ENCODE peak calls at places on chromosomes 2 and 18, in ten cellular contexts. U is bronchial epithelial cell, O is tibial artery, S is A549, F is tibial nerve, B is stomach, D is heart right ventricle, H is OCI-LY7, N is lower lobe of right lung, Y is foreskin fibroblast. X is an unnamed sample.
A peak's percentile ranks its signal among the peaks of the same experiment; 100 is the strongest.

GRCh38 chr2:18406219-18406618 is 154.2 kb downstream of the RDH14 start:
- DNase-seq in U (no peak), O (no peak), S (no peak), F (no peak), B (no peak), D (no peak), H (no peak), N (no peak), Y (no peak), X (no peak)

GRCh38 chr2:74226648-74227213 is 28.3 kb downstream of the MTHFD2 start:
- DNase-seq in U (no peak), O (no peak), S (no peak), F (no peak), B (peak; percentile 78), D (peak; percentile 54), H (no peak), N (no peak), Y (no peak), X (no peak)

GRCh38 chr18:48820483-48821250 is 130.1 kb downstream of the SMAD7 start:
- DNase-seq in U (no peak), O (peak; percentile 13), S (no peak), F (no peak), B (peak; percentile 15), D (peak; percentile 2), H (peak; percentile 70), N (peak; percentile 36), Y (no peak), X (no peak)

GRCh38 chr2:151575338-151575737 is 158.9 kb downstream of the NEB start:
- DNase-seq in U (peak; percentile 60), O (no peak), S (no peak), F (no peak), B (no peak), D (no peak), H (no peak), N (no peak), Y (peak; percentile 3), X (peak; percentile 23)

GRCh38 chr18:61683856-61684255 is 209.0 kb downstream of the RNF152 start:
- DNase-seq in U (no peak), O (no peak), S (no peak), F (no peak), B (no peak), D (no peak), H (no peak), N (no peak), Y (no peak), X (no peak)

GRCh38 chr2:197179744-197180498 is 130.7 kb downstream of the ANKRD44 start:
- DNase-seq in U (no peak), O (no peak), S (peak; percentile 11), F (peak; percentile 35), B (no peak), D (peak; percentile 51), H (no peak), N (no peak), Y (peak; percentile 64), X (peak; percentile 92)

GRCh38 chr2:142880275-142880674 is 2.8 kb downstream of the KYNU start:
- DNase-seq in U (peak; percentile 90), O (no peak), S (peak; percentile 75), F (no peak), B (no peak), D (no peak), H (no peak), N (no peak), Y (peak; percentile 57), X (peak; percentile 75)

GRCh38 chr18:65975536-65975935 is 224.7 kb downstream of the CDH7 start:
- DNase-seq in U (peak; percentile 38), O (no peak), S (no peak), F (no peak), B (no peak), D (no peak), H (no peak), N (no peak), Y (no peak), X (no peak)

GRCh38 chr18:46035701-46036680 is 36.1 kb downstream of the PSTPIP2 start:
- DNase-seq in U (no peak), O (no peak), S (no peak), F (no peak), B (no peak), D (no peak), H (no peak), N (no peak), Y (peak; percentile 44), X (peak; percentile 73)

GRCh38 chr2:226116346-226116745 is 683.3 kb downstream of the IRS1 start:
- DNase-seq in U (no peak), O (no peak), S (no peak), F (no peak), B (no peak), D (no peak), H (no peak), N (no peak), Y (no peak), X (no peak)

DNA sequence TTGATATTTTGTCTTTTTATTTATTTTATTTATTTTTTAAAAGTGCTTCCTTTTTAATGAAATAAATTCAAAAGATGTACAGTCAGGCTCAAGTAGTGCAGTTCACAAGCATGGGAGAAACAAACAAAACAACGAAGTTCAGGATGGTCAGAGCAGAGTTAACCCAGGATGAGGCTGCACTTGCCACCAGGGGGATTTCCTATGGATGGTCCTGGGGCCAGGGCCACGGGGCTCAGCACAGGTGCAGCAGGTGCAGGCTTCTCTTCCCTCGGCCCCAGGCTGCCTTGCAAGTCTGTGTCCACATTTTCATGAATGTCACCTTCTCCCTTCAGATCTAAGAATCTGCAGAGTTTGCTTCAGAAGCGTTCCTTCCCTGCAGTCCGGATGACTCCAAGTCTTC is 76.5 kb downstream of the CDCA7 start:
- DNase-seq in U (no peak), O (no peak), S (no peak), F (no peak), B (no peak), D (no peak), H (no peak), N (no peak), Y (no peak), X (no peak)
- TF ChIP-seq CTCF in U (no peak), O (no peak), S (no peak), F (no peak), B (no peak), D (no peak), H (no peak), N (no peak), Y (no peak), X (no peak)

GRCh38 chr2:44926957-44927356 is 14.5 kb upstream of the SIX3 start:
- DNase-seq in U (no peak), O (no peak), S (no peak), F (no peak), B (no peak), D (no peak), H (no peak), N (no peak), Y (no peak), X (no peak)

GRCh38 chr2:44927979-44928659 is 13.4 kb upstream of the SIX3 start:
- DNase-seq in U (no peak), O (no peak), S (no peak), F (no peak), B (no peak), D (no peak), H (no peak), N (no peak), Y (no peak), X (no peak)

GRCh38 chr2:44930274-44930826 is 11.2 kb upstream of the SIX3 start:
- DNase-seq in U (no peak), O (no peak), S (no peak), F (no peak), B (no peak), D (no peak), H (no peak), N (no peak), Y (no peak), X (no peak)

GRCh38 chr2:44929680-44930273 is 11.7 kb upstream of the SIX3 start:
- DNase-seq in U (no peak), O (no peak), S (no peak), F (no peak), B (no peak), D (no peak), H (no peak), N (peak; percentile 52), Y (no peak), X (no peak)

DNA sequence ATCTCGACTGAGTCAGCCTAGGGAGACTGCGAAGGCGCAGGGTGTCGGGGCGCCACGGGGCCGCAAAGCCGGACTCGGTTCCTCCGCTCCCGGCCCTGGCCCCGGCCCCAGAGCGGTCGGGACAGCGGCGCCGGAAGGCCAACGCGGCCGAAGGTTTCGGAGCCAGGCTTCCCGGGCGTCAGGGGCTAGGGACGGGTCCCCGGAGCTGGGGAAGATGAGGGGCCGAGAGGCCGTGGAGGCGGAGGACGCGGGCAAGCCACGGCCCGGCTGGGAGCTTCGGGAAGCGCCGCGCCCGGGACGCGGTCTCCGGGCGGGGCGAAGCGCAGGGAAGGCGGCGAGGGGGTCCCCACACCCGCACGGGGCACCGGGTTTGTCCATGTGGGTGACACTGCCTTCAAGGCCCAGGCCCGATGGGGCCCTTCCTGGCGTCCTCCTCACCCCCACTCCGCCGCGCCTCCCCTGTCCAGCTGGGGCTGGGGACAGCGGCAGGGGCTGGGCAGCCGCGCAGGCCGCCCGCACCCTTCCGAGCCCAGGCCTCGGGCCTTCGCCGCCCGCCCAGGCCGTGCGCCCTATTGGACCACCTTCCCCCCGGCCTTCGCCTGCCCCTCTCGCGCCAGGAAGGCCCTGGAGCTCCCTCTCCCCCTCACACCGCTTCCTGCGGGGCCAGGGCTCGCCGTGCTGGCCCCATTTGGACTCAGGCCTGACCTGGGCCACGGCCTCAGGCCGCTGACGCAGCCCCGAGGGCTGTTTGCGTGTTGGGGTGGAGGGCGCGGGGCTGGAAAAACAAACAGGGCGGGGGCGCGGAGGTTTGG is 12.6 kb upstream of the SIX3 start:
- DNase-seq in U (no peak), O (no peak), S (no peak), F (no peak), B (no peak), D (no peak), H (no peak), N (no peak), Y (no peak), X (no peak)
- H3K4me3 ChIP-seq in U (no peak overlapping the region), O (peak overlapping the region; percentile 31), S (no peak overlapping the region), F (peak overlapping the region; percentile 3), B (peak overlapping the region; percentile 30), D (peak overlapping the region; percentile 35), H (no peak overlapping the region), N (peak overlapping the region; percentile 34), Y (no peak overlapping the region), X (no peak overlapping the region)

DNA sequence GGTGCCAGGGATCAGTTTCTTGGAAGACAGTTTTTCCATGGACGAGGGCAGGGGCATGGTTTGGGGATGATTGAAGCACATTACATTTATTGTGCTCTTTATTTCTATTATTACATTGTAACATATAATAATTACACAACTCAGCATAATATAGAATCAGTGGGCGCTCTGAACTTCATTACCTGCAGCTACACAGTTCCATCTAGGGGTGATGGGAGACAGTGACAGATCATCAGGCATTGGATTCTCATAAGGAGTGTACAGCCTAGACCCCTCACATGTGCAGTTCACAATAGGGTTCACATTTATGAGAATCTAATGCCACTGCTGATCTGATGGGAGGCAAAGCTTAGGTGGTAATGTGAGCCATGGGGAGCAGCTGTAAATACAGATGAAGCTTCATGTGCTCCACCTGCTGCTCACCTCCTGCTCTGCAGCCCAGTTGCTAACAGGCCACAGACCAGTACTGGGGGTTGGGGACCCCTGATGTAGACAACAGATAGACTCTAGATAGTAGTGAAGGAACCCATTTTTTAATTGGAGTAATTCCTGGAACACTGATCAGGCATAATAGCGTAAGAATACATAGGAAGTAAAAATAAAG is 41.5 kb upstream of the MC4R start:
- DNase-seq in U (peak; percentile 25), O (no peak), S (peak; percentile 11), F (no peak), B (no peak), D (no peak), H (peak; percentile 37), N (no peak), Y (no peak), X (no peak)
- TF ChIP-seq CTCF in U (peak; percentile 71), O (no peak), S (peak; percentile 43), F (no peak), B (no peak), D (no peak), H (peak; percentile 75), N (peak; percentile 41), Y (peak; percentile 71), X (peak; percentile 64)

GRCh38 chr18:63160172-63160995 is 159.2 kb downstream of the BCL2 start:
- DNase-seq in U (peak; percentile 40), O (no peak), S (no peak), F (no peak), B (no peak), D (no peak), H (no peak), N (no peak), Y (no peak), X (no peak)
- H3K4me3 ChIP-seq in U (no peak overlapping the region), O (no peak overlapping the region), S (no peak overlapping the region), F (no peak overlapping the region), B (no peak overlapping the region), D (no peak overlapping the region), H (peak overlapping the region; percentile 38), N (no peak overlapping the region), Y (no peak overlapping the region), X (no peak overlapping the region)

X was measured in astrocyte of the spinal cord.